ENCODE peak calls at places on chromosomes 4 and X, in nine cellular contexts. H, B, R, T, G, E, A, F and J are unnamed samples.

GRCh38 chr4:123649644-123650356 is 253.2 kb downstream of the SPRY1 start:
- DNase-seq in H (peak; percentile 79), A (peak; percentile 75), E (peak; percentile 23), R (peak; percentile 50), B (peak; percentile 42), G (no peak), T (no peak), F (no peak), J (peak; percentile 67)

GRCh38 chr4:83115000-83115399 is 471 bp upstream of the PLAC8 start:
- DNase-seq in T (no peak), G (no peak), F (no peak), H (peak; percentile 59), E (no peak), R (no peak), B (no peak), A (peak; percentile 22), J (no peak)

GRCh38 chr4:61277785-61278184 is 77.7 kb downstream of the ADGRL3 start:
- DNase-seq in G (no peak), R (no peak), B (no peak), F (no peak), T (no peak), H (no peak), A (no peak), E (no peak), J (no peak)

GRCh38 chr4:183178201-183178600 is 79.1 kb downstream of the WWC2 start:
- DNase-seq in A (no peak), H (no peak), R (no peak), B (no peak), E (no peak), F (no peak), T (no peak), G (no peak), J (no peak)

GRCh38 chr4:123233409-123233808 is 163.2 kb upstream of the SPRY1 start:
- DNase-seq in B (no peak), A (peak; percentile 9), H (peak; percentile 3), F (no peak), T (no peak), E (no peak), R (no peak), G (no peak), J (no peak)

GRCh38 chr4:61068745-61069144 is 131.4 kb upstream of the ADGRL3 start:
- DNase-seq in T (no peak), R (no peak), F (no peak), G (no peak), E (no peak), H (peak; percentile 15), B (peak; percentile 8), A (peak; percentile 63), J (no peak)

GRCh38 chrX:132631579-132632232 is 142.9 kb upstream of the MBNL3 start:
- DNase-seq in H (peak; percentile 40), F (peak; percentile 15), E (peak; percentile 13), B (no peak), R (peak; percentile 2), G (no peak), A (peak; percentile 51), T (peak; percentile 7), J (peak; percentile 11)

GRCh38 chrX:118418811-118419251 is 72.9 kb downstream of the WDR44 start:
- DNase-seq in T (no peak), A (no peak), E (no peak), F (no peak), G (no peak), B (no peak), H (no peak), R (peak; percentile 8), J (no peak)

GRCh38 chr4:12961713-12962112 is 522.4 kb downstream of the RAB28 start:
- DNase-seq in F (no peak), H (no peak), A (no peak), R (no peak), E (no peak), T (no peak), B (no peak), G (no peak), J (no peak)

GRCh38 chrX:57918750-57919436 is 8.6 kb upstream of the ZXDA start:
- DNase-seq in E (no peak), G (no peak), R (peak; percentile 60), A (peak; percentile 35), H (peak; percentile 17), F (no peak), T (no peak), B (peak; percentile 23), J (no peak)
- TF ChIP-seq CTCF in E (peak; percentile 50), G (peak; percentile 46), R (peak; percentile 21), A (peak; percentile 47), H (peak; percentile 50), F (peak; percentile 45), T (no peak), B (peak; percentile 28), J (peak; percentile 60)

GRCh38 chr4:163764569-163764968 is 270.1 kb downstream of the TMA16 start:
- DNase-seq in G (no peak), R (no peak), B (no peak), H (no peak), F (no peak), T (no peak), A (no peak), E (no peak), J (no peak)
- TF ChIP-seq CTCF in G (no peak), R (no peak), B (no peak), H (no peak), F (no peak), T (no peak), A (no peak), E (no peak), J (no peak)

GRCh38 chrX:41275661-41276609 is 58.0 kb upstream of the DDX3X start:
- DNase-seq in E (peak; percentile 84), H (peak; percentile 57), R (peak; percentile 78), G (no peak), F (peak; percentile 75), B (peak; percentile 64), A (peak; percentile 73), T (peak; percentile 66), J (no peak)
- TF ChIP-seq CTCF in E (peak; percentile 60), H (peak; percentile 60), R (no peak), G (no peak), F (peak; percentile 35), B (peak; percentile 11), A (peak; percentile 42), T (peak; percentile 44), J (peak; percentile 57)

DNA sequence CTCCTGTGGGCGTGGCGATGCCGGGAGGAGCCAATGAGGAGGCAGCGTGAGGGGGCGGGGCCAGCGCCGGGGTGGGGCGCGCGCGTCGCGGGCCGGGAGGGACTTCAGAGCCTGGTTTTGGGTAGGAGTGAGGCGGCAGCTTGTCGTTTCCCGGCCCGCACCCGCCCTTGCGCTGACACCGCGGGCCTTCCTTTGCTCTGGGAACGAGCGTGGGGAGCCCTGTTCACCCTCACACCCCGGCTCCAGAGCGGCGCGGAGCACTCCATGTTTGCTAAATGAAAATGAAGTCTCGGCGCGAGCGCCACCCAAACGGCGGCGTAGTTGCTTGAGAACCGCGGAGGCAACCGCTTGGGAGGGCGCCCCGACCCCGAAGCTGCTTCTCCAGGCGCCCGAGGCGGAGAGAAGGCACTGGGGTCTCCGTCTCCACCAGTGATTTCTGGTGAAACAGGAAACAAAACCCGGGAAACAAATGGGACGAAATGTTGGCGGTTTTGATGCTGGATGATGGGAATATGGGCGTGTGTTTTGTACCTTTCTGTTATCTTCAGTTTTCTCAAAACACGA is 497 bp upstream of the GRPEL1 start:
- DNase-seq in B (no peak), E (no peak), R (no peak), F (no peak), A (no peak), G (no peak), T (no peak), H (no peak), J (no peak)
- TF ChIP-seq CTCF in B (no peak), E (no peak), R (no peak), F (no peak), A (no peak), G (no peak), T (no peak), H (no peak), J (no peak)

GRCh38 chr4:48340905-48341775 is at the start of gene SLAIN2:
- DNase-seq in A (peak; percentile 98), H (peak; percentile 97), B (peak; percentile 99), G (peak; percentile 98), E (peak; percentile 86), T (peak; percentile 100), R (peak; percentile 97), F (peak; percentile 98), J (peak; percentile 84)
- TF ChIP-seq CTCF in A (peak; percentile 23), H (peak; percentile 46), B (no peak), G (peak; percentile 60), E (no peak), T (peak; percentile 53), R (no peak), F (no peak), J (peak; percentile 52)

DNA sequence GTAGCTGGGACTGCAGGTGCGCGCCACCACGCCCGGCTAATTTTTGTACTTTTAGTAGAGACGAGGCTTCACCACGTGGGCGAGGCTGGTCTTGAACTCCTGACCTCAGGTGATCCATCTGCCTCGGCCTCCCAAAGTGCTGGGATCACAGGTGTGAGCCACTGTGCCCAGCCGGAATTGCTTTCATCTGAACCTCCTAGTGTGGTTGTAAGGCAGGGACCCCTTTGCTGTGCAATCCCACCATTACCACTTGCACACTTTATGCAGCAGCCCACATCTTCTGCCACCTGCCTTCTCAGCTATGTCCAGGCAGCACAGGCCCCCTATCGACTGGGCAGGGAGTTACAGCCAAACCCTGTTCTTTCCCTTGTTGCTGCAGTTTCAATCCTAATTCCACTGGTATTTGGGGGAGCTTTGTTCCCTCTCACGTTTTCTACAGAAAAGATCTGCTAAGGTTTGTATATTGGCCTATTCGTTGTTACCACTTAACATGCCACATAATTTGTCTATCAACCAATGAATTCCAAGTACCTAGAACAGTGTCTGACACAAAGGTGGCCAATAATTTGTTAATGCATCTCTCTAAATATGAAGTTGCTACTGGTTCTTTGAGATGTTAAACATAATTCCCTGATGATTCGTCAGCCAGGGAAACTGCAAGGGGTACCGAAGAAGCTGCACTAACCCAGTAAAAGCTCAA is 6.5 kb downstream of the RPL39 start:
- DNase-seq in T (peak; percentile 27), F (peak; percentile 34), B (no peak), R (peak; percentile 62), E (peak; percentile 26), A (peak; percentile 20), H (peak; percentile 23), G (peak; percentile 42), J (no peak)
- TF ChIP-seq CTCF in T (peak; percentile 29), F (peak; percentile 32), B (no peak), R (peak; percentile 58), E (peak; percentile 32), A (peak; percentile 61), H (peak; percentile 42), G (peak; percentile 71), J (peak; percentile 64)

DNA sequence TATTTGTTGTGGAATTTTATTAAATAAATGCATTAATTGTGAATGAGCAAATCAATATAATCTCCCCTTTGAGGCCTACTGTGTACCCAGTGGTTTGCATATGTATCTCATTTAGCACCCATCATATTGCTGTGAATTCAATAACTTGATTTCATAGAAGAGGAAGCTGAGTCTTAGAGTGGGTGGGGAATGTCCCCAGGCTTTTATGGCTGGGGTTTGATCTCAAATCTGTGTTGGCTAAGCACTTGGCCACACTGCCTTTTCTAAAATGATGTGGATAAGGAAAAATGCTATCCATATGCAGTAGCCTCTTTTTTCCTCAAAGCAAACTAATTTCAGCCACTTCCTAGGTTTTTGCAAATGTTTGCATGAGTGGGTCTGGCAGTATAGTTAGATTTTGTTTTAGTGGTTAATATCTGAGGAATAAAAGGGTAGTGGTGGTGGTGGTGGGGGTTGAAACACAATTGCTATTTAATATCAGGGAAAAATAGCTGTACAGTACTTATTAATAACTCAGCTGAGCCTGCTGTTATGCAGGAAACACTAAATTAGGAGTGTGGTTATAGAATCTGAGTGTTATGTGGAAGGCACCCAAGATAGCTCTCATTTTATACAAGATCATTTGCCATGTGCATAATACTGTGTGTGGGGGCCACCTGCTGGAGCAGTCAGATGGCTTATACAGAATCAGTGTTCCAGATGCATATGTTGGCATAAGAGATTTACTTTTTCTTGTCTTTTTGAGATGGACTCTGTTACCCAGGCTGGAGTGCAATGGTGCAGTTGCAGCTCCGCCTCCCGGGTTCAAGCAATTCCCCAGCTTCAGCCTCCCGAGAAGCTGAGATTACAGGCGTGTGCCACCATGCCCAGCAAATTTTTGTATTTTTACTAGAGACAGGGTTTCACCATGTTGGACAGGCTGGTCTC is 108.0 kb downstream of the TMEM131L start:
- DNase-seq in B (peak; percentile 68), F (peak; percentile 43), E (peak; percentile 4), A (peak; percentile 93), G (peak; percentile 66), H (peak; percentile 88), T (no peak), R (peak; percentile 42), J (peak; percentile 75)
- TF ChIP-seq CTCF in B (peak; percentile 38), F (peak; percentile 56), E (peak; percentile 48), A (peak; percentile 79), G (peak; percentile 65), H (peak; percentile 82), T (no peak), R (no peak), J (peak; percentile 78)